ENCODE peak calls at places on chromosomes 1 and 21, in eight cellular contexts. H, K, Q, B, T, M, J and R are unnamed samples.
A peak's percentile ranks its signal among the peaks of the same experiment; 100 is the strongest.

GRCh38 chr1:102498929-102499328 is 502.2 kb upstream of the OLFM3 start:
- DNase-seq in H (no peak), K (no peak), Q (no peak), B (no peak), T (no peak), M (no peak), J (no peak), R (no peak)

GRCh38 chr1:8051650-8052049 is 25.5 kb upstream of the ERRFI1 start:
- DNase-seq in H (no peak), K (no peak), Q (no peak), B (no peak), T (no peak), M (no peak), J (no peak), R (no peak)

GRCh38 chr1:107198581-107198980 is 57.7 kb downstream of the NTNG1 start:
- DNase-seq in H (no peak), K (no peak), Q (peak; percentile 4), B (no peak), T (peak; percentile 65), M (no peak), J (no peak), R (no peak)

GRCh38 chr1:158093376-158093775 is 87.3 kb upstream of the CD1D start:
- DNase-seq in H (no peak), K (no peak), Q (no peak), B (no peak), T (no peak), M (no peak), J (no peak), R (no peak)

GRCh38 chr1:231638647-231639046 is 12.1 kb downstream of the DISC1 start:
- DNase-seq in H (no peak), K (no peak), Q (no peak), B (no peak), T (no peak), M (no peak), J (no peak), R (no peak)

GRCh38 chr1:205274041-205274691 is 46.4 kb downstream of the TMCC2 start:
- DNase-seq in H (no peak), K (no peak), Q (no peak), B (peak; percentile 80), T (no peak), M (no peak), J (peak; percentile 79), R (no peak)

GRCh38 chr1:40132383-40133121 is 28.6 kb upstream of the RLF start:
- DNase-seq in H (no peak), K (no peak), Q (no peak), B (no peak), T (no peak), M (no peak), J (peak; percentile 7), R (no peak)

GRCh38 chr1:183234660-183235476 is 48.8 kb downstream of the LAMC2 start:
- DNase-seq in H (peak; percentile 57), K (peak; percentile 95), Q (peak; percentile 97), B (peak; percentile 99), T (peak; percentile 97), M (peak; percentile 45), J (peak; percentile 88), R (peak; percentile 80)

GRCh38 chr1:6500446-6501406 is 9.3 kb upstream of the PLEKHG5 start:
- DNase-seq in H (no peak), K (no peak), Q (no peak), B (no peak), T (no peak), M (no peak), J (no peak), R (no peak)

GRCh38 chr1:56380556-56380955 is 198.8 kb downstream of the PLPP3 start:
- DNase-seq in H (no peak), K (no peak), Q (no peak), B (no peak), T (no peak), M (no peak), J (no peak), R (no peak)

GRCh38 chr1:74771913-74772515 is 39.1 kb downstream of the TYW3 start:
- DNase-seq in H (peak; percentile 70), K (peak; percentile 45), Q (peak; percentile 52), B (peak; percentile 30), T (peak; percentile 18), M (peak; percentile 32), J (peak; percentile 74), R (peak; percentile 71)

GRCh38 chr1:1046243-1046642 is 26.3 kb downstream of the AGRN start:
- DNase-seq in H (no peak), K (no peak), Q (no peak), B (no peak), T (no peak), M (no peak), J (no peak), R (no peak)

GRCh38 chr1:162680419-162681126 is 48.3 kb downstream of the DDR2 start:
- DNase-seq in H (no peak), K (no peak), Q (peak; percentile 54), B (no peak), T (no peak), M (no peak), J (peak; percentile 16), R (no peak)

GRCh38 chr1:2258996-2259395 is 30.9 kb downstream of the SKI start:
- DNase-seq in H (no peak), K (no peak), Q (no peak), B (no peak), T (no peak), M (no peak), J (no peak), R (no peak)

GRCh38 chr21:36347278-36347961 is 27.4 kb downstream of the MORC3 start:
- DNase-seq in H (no peak), K (peak; percentile 11), Q (no peak), B (peak; percentile 19), T (peak; percentile 42), M (no peak), J (no peak), R (no peak)

GRCh38 chr1:161706483-161707347 is at the start of gene FCRLA:
- DNase-seq in H (peak; percentile 2), K (peak; percentile 88), Q (peak; percentile 66), B (peak; percentile 93), T (peak; percentile 96), M (no peak), J (no peak), R (no peak)

GRCh38 chr1:153985984-153986761 is at the start of gene RAB13:
- DNase-seq in H (peak; percentile 89), K (peak; percentile 95), Q (peak; percentile 85), B (peak; percentile 87), T (peak; percentile 63), M (peak; percentile 64), J (peak; percentile 91), R (peak; percentile 61)

GRCh38 chr1:213883618-213884017 is 104.2 kb upstream of the PROX1 start:
- DNase-seq in H (no peak), K (no peak), Q (no peak), B (no peak), T (no peak), M (no peak), J (no peak), R (no peak)

GRCh38 chr1:10242811-10243210 is 32.4 kb downstream of the KIF1B start:
- DNase-seq in H (no peak), K (no peak), Q (no peak), B (no peak), T (no peak), M (no peak), J (no peak), R (no peak)

GRCh38 chr1:17586172-17586963 is 46.9 kb downstream of the ARHGEF10L start:
- DNase-seq in H (peak; percentile 23), K (peak; percentile 96), Q (peak; percentile 92), B (peak; percentile 38), T (peak; percentile 77), M (no peak), J (peak; percentile 72), R (no peak)

GRCh38 chr1:17097787-17098186 is 21.5 kb downstream of the PADI2 start:
- DNase-seq in H (no peak), K (no peak), Q (no peak), B (no peak), T (no peak), M (no peak), J (no peak), R (no peak)

GRCh38 chr1:155938220-155938627 is 3.2 kb upstream of the RXFP4 start:
- DNase-seq in H (peak; percentile 77), K (peak; percentile 69), Q (peak; percentile 66), B (peak; percentile 90), T (peak; percentile 52), M (no peak), J (peak; percentile 86), R (peak; percentile 90)

GRCh38 chr1:27332536-27333281 is 9.1 kb upstream of the SYTL1 start:
- DNase-seq in H (peak; percentile 75), K (peak; percentile 73), Q (peak; percentile 30), B (no peak), T (no peak), M (peak; percentile 68), J (peak; percentile 85), R (peak; percentile 17)

GRCh38 chr21:36551731-36552457 is 72.0 kb upstream of the CLDN14 start:
- DNase-seq in H (no peak), K (peak; percentile 85), Q (peak; percentile 69), B (peak; percentile 38), T (peak; percentile 90), M (no peak), J (no peak), R (no peak)